ENCODE peak calls at places on chromosomes 3 and 15, in five cellular contexts. T is PC-3, G is colonic mucosa, X is fibroblast of lung, R is GM23248. V is an unnamed sample.

GRCh38 chr3:158747417-158747816 is 15.2 kb upstream of the RARRES1 start:
- DNase-seq in R (no peak), X (no peak), T (no peak), G (no peak), V (no peak)

GRCh38 chr15:62841891-62842559 is 200.5 kb upstream of the TPM1 start:
- DNase-seq in G (no peak), X (no peak), R (no peak), T (no peak), V (no peak)

GRCh38 chr3:35529337-35529736 is 110.0 kb upstream of the ARPP21 start:
- DNase-seq in G (no peak), X (no peak), R (no peak), T (no peak), V (no peak)

GRCh38 chr3:46715507-46716175 is 2.0 kb downstream of the PRSS50 start:
- DNase-seq in G (no peak), T (no peak), X (no peak), R (no peak), V (peak; percentile 38)

GRCh38 chr3:107662109-107662477 is 139.3 kb downstream of the BBX start:
- DNase-seq in R (peak; percentile 92), T (peak; percentile 33), G (peak; percentile 21), X (peak; percentile 84), V (no peak)

GRCh38 chr3:12970684-12971083 is 102.5 kb downstream of the IQSEC1 start:
- DNase-seq in X (no peak), T (no peak), R (no peak), G (no peak), V (no peak)

GRCh38 chr15:49495993-49496747 is 73.1 kb downstream of the FGF7 start:
- DNase-seq in X (peak; percentile 60), R (peak; percentile 57), G (no peak), T (peak; percentile 60), V (no peak)

GRCh38 chr3:146640955-146641867 is 36.1 kb upstream of the PLSCR5 start:
- DNase-seq in X (peak; percentile 20), T (peak; percentile 77), R (peak; percentile 61), G (no peak), V (no peak)

GRCh38 chr3:160125188-160125587 is 100.0 kb upstream of the C3orf80 start:
- DNase-seq in T (no peak), X (no peak), R (no peak), G (no peak), V (no peak)

GRCh38 chr3:43726511-43726910 is 35.8 kb downstream of the ABHD5 start:
- DNase-seq in T (no peak), R (peak; percentile 80), X (peak; percentile 81), G (no peak), V (no peak)

GRCh38 chr3:144499346-144499745 is 527.7 kb downstream of the DIPK2A start:
- DNase-seq in R (no peak), X (no peak), T (peak; percentile 41), G (no peak), V (no peak)

GRCh38 chr3:172138792-172139507 is 99.6 kb downstream of the FNDC3B start:
- DNase-seq in X (peak; percentile 59), R (peak; percentile 56), T (peak; percentile 64), G (peak; percentile 81), V (no peak)

GRCh38 chr15:52006702-52007340 is 12.2 kb upstream of the MAPK6 start:
- DNase-seq in G (no peak), T (no peak), R (no peak), X (no peak), V (no peak)

GRCh38 chr3:45677045-45677436 is 12.2 kb upstream of the SACM1L start:
- DNase-seq in X (peak; percentile 27), R (peak; percentile 84), G (no peak), T (peak; percentile 85), V (no peak)

GRCh38 chr15:98855815-98856539 is 151.6 kb downstream of the PGPEP1L start:
- DNase-seq in G (no peak), T (no peak), R (no peak), X (no peak), V (no peak)
- H3K9ac ChIP-seq in G (no peak overlapping the region), T (peak overlapping the region; percentile 15), R (peak overlapping the region; percentile 14), X (no peak overlapping the region), V (no peak overlapping the region)

DNA sequence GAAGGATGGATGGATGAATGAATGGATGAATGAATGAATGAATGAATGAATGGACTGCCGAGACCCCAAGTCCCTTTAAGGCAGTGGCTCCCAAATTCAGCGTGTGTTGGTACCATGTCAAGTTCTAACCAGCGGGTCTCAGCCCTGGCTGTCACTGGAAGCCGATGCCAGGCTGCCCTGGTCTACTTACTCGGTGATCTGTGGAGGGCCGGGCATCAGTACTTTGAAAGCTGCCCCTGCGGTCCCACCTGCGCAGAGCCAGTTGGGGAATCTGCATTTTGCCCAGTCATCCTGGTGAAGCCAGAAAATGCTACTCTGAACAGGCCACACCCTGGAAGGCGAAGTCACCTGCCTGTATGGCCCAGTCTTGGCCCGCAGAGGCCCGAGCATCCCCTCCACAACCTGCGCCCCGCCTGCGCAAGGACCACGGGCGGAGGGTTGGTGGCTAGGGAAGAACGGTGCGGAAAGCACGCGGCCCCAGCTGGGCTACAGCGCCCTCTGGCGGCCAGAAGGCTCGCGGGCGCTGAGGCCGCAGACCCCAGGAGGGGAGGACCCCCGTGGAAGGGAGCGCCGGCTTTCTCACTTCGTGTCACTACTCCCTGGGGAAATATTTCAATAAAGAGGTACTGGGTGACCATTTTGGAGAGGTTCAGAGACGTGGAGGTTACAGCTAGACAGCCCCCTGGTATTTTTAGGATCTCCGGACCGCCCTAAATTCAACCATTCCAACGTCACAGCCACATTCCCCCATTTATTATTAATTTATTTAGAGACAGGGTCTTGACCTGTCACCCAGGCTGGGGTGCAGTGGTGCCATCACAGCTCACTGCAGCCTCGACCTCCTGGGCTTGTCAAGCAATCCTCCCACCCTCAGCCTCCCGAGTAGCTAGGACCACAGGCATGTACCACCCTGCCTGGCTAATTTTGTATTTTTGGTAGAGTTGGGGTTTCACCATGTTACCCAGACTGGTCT is 34.9 kb downstream of the PRKCD start:
- DNase-seq in R (peak; percentile 69), T (peak; percentile 65), X (peak; percentile 23), G (peak; percentile 44), V (no peak)
- H3K9ac ChIP-seq in R (no peak overlapping the region), T (no peak overlapping the region), X (no peak overlapping the region), G (no peak overlapping the region), V (no peak overlapping the region)

DNA sequence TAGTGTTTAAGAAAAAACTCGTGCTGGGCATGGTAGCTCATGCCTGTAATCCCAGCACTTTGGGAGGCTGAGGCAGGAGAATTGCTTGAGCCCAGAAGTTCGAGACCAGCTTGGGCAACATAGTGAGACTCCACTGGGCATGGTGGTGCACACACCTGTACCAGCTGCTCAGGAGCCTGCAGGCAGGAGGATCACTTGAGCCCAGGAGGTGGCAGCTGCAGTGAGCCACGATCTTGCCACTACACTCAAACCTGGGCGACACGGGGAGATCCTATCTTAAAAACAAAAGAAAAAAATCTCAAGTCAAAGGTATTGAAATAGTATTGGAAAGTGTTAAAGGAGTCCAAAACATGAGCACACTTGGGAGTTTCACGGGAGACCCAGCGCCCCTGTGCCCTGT is 14.0 kb downstream of the KLF13 start:
- DNase-seq in G (no peak), T (no peak), R (no peak), X (no peak), V (no peak)
- H3K9ac ChIP-seq in G (no peak overlapping the region), T (no peak overlapping the region), R (no peak overlapping the region), X (no peak overlapping the region), V (no peak overlapping the region)

DNA sequence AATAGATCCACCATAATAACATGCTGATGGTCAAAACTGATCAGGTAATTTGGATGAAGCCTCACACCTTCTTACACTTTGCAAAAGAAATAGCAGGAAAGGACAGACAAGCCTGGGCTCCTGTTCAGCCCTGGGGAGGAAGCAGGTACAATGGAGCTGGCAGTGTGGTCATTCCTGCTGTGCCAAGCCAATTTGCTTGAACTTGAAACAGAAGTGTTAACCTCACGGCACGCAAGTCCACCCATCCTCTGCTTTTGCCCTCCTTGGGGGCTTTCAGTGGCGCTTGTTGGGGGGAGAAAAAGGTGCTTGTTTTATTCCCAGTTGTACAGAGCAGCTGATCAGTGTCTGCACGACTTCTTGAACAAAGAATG is 36.8 kb upstream of the RFTN1 start:
- DNase-seq in G (no peak), T (no peak), R (no peak), X (no peak), V (peak; percentile 57)
- H3K9ac ChIP-seq in G (no peak overlapping the region), T (no peak overlapping the region), R (peak overlapping the region; percentile 64), X (no peak overlapping the region), V (no peak overlapping the region)

DNA sequence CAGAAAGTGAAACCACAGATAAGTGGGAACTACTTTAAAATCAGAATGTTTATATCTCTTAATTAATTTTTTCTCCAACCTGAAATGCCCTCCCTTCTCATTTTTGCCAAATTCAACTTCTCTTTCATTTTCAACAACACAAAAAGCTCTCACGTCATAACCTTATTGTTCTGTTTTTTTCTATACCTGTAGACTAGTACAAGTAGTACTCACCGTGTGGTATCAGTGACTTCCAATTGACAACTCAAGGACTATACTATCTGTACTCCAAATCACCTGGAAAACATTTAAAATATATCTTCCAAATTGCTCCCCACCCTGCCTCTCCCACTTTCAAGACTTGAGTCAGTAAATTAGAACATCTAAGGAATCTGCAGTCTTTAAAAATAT is 72.8 kb upstream of the ZNF280D start:
- DNase-seq in R (no peak), T (no peak), G (no peak), X (no peak), V (no peak)
- H3K9ac ChIP-seq in R (peak overlapping the region; percentile 64), T (peak overlapping the region; percentile 21), G (no peak overlapping the region), X (no peak overlapping the region), V (no peak overlapping the region)

DNA sequence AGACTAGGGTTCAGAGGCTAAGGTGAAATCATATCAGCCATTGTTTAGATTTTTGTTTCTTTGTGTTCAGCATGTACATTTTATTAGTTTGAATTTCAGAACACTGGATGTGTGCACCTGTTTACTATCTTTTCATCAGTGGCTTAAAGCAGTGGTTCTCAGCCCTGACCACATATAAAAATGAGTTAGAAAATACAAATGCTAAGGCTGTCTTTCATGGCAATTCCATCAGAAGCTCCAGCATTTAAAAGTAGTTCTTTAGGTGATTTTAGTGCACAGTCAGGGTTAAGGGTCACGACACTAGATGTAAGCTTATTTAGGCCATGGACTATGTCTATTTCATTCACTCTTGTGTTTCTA is 213.6 kb downstream of the NECTIN3 start:
- DNase-seq in T (no peak), X (no peak), R (no peak), G (no peak), V (no peak)
- H3K9ac ChIP-seq in T (no peak overlapping the region), X (no peak overlapping the region), R (no peak overlapping the region), G (no peak overlapping the region), V (no peak overlapping the region)

GRCh38 chr3:140753865-140754754 is 76.2 kb downstream of the TRIM42 start:
- DNase-seq in G (no peak), X (peak; percentile 16), T (peak; percentile 39), R (no peak), V (no peak)
- H3K9ac ChIP-seq in G (no peak overlapping the region), X (no peak overlapping the region), T (no peak overlapping the region), R (no peak overlapping the region), V (no peak overlapping the region)

GRCh38 chr3:141392018-141392370 is 23.7 kb downstream of the ZBTB38 start:
- DNase-seq in G (no peak), T (no peak), X (no peak), R (no peak), V (no peak)

GRCh38 chr3:141392416-141392815 is 24.1 kb downstream of the ZBTB38 start:
- DNase-seq in T (no peak), R (no peak), X (no peak), G (no peak), V (no peak)

GRCh38 chr3:141390747-141391146 is 22.4 kb downstream of the ZBTB38 start:
- DNase-seq in R (no peak), G (no peak), X (no peak), T (no peak), V (no peak)

GRCh38 chr3:141389703-141390102 is 21.4 kb downstream of the ZBTB38 start:
- DNase-seq in T (no peak), R (peak; percentile 87), X (no peak), G (no peak), V (no peak)

GRCh38 chr3:141391298-141392017 is 23.2 kb downstream of the ZBTB38 start:
- DNase-seq in R (no peak), T (no peak), G (no peak), X (no peak), V (no peak)
- H3K9ac ChIP-seq in R (no peak overlapping the region), T (no peak overlapping the region), G (no peak overlapping the region), X (no peak overlapping the region), V (no peak overlapping the region)